ENCODE peak calls at places on chromosomes 12 and 14, in seven cellular contexts. U is ascending aorta, E is GM13977, D is lower leg skin, F is A549, O is astrocyte of the spinal cord, V is hepatocyte. B is an unnamed sample.

GRCh38 chr12:32366704-32367103 is 32.7 kb upstream of the FGD4 start:
- DNase-seq in U (no peak), E (no peak), D (no peak), F (no peak), O (no peak), V (no peak), B (no peak)

GRCh38 chr12:75048763-75049162 is 160.9 kb downstream of the KCNC2 start:
- DNase-seq in U (no peak), E (no peak), D (no peak), F (no peak), O (no peak), V (no peak), B (no peak)

GRCh38 chr12:41479431-41479830 is 291.3 kb downstream of the PDZRN4 start:
- DNase-seq in U (no peak), E (no peak), D (no peak), F (no peak), O (no peak), V (no peak), B (no peak)

GRCh38 chr12:1054103-1054838 is 63.2 kb downstream of the ERC1 start:
- DNase-seq in U (no peak), E (no peak), D (no peak), F (no peak), O (no peak), V (peak; percentile 9), B (no peak)

GRCh38 chr12:49370539-49370938 is 3.3 kb downstream of the SPATS2 start:
- DNase-seq in U (no peak), E (no peak), D (no peak), F (no peak), O (no peak), V (no peak), B (no peak)

GRCh38 chr12:52633383-52633782 is 15.0 kb upstream of the KRT73 start:
- DNase-seq in U (peak; percentile 52), E (no peak), D (no peak), F (no peak), O (no peak), V (no peak), B (peak; percentile 34)

GRCh38 chr14:105494606-105494929 is 3.5 kb downstream of the TEDC1 start:
- DNase-seq in U (no peak), E (no peak), D (no peak), F (no peak), O (no peak), V (no peak), B (no peak)

GRCh38 chr12:57632369-57632897 is 568 bp downstream of the B4GALNT1 start:
- DNase-seq in U (no peak), E (peak; percentile 38), D (no peak), F (peak; percentile 43), O (no peak), V (peak; percentile 7), B (peak; percentile 43)

GRCh38 chr12:55009171-55009570 is 10.6 kb upstream of the NEUROD4 start:
- DNase-seq in U (no peak), E (no peak), D (no peak), F (no peak), O (no peak), V (no peak), B (no peak)

GRCh38 chr12:11650279-11650696 is 814 bp downstream of the ETV6 start:
- DNase-seq in U (no peak), E (no peak), D (no peak), F (no peak), O (no peak), V (no peak), B (no peak)

GRCh38 chr12:8471093-8471492 is 15.3 kb downstream of the CLEC6A start:
- DNase-seq in U (no peak), E (no peak), D (no peak), F (no peak), O (no peak), V (no peak), B (no peak)

GRCh38 chr14:24437020-24437735 is 5.4 kb downstream of the SDR39U1 start:
- DNase-seq in U (no peak), E (peak; percentile 4), D (no peak), F (no peak), O (no peak), V (no peak), B (no peak)

GRCh38 chr14:21059842-21060589 is 2.4 kb downstream of the RNASE8 start:
- DNase-seq in U (no peak), E (no peak), D (no peak), F (no peak), O (no peak), V (no peak), B (no peak)

GRCh38 chr12:57216931-57217871 is 607 bp downstream of the NXPH4 start:
- DNase-seq in U (no peak), E (no peak), D (no peak), F (no peak), O (no peak), V (no peak), B (no peak)

GRCh38 chr12:40146800-40147797 is 41.2 kb upstream of the SLC2A13 start:
- DNase-seq in U (peak; percentile 77), E (no peak), D (no peak), F (no peak), O (no peak), V (no peak), B (peak; percentile 19)

GRCh38 chr12:121536058-121536928 is 44.5 kb downstream of the KDM2B start:
- DNase-seq in U (peak; percentile 92), E (peak; percentile 92), D (peak; percentile 71), F (peak; percentile 70), O (peak; percentile 81), V (peak; percentile 85), B (peak; percentile 90)

GRCh38 chr12:112823582-112824149 is 32.1 kb downstream of the RPH3A start:
- DNase-seq in U (no peak), E (no peak), D (no peak), F (peak; percentile 57), O (no peak), V (no peak), B (no peak)
- TF ChIP-seq CTCF in U (no peak), E (no peak), D (no peak), F (no peak), O (no peak), V (no peak), B (no peak)

GRCh38 chr14:91654836-91655235 is 77.0 kb downstream of the CATSPERB start:
- DNase-seq in U (no peak), E (no peak), D (no peak), F (no peak), O (no peak), V (no peak), B (no peak)

GRCh38 chr14:91647817-91648216 is 84.1 kb downstream of the CATSPERB start:
- DNase-seq in U (no peak), E (no peak), D (no peak), F (no peak), O (no peak), V (no peak), B (no peak)

DNA sequence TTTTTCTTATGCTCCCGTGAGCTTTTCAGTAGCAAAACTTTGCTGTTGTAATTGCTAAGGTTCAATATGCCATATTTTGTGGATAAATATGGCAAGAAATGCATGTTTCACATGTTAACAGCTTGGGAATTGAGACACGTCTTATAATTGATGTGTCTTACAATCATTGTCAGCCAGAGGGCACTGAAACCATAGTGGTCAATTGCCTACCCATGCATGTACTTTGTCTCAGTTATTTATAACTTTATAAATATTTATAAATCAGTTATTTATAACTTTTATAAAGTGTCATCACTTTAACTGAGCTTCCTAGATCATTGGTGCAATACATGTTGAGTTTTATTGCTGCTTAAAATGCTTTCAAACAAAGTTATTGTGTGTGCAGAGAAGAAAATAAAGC is 82.0 kb downstream of the CATSPERB start:
- DNase-seq in U (no peak), E (peak; percentile 58), D (peak; percentile 21), F (peak; percentile 55), O (peak; percentile 16), V (peak; percentile 35), B (peak; percentile 55)
- TF ChIP-seq CTCF in U (peak; percentile 70), E (peak; percentile 42), D (no peak), F (peak; percentile 81), O (peak; percentile 35), V (peak; percentile 67), B (peak; percentile 80)

GRCh38 chr12:114209852-114210251 is 196.1 kb downstream of the TBX5 start:
- DNase-seq in U (no peak), E (no peak), D (no peak), F (no peak), O (no peak), V (no peak), B (no peak)

GRCh38 chr12:114218136-114218535 is 187.8 kb downstream of the TBX5 start:
- DNase-seq in U (no peak), E (no peak), D (no peak), F (no peak), O (no peak), V (no peak), B (no peak)

GRCh38 chr12:114215766-114216165 is 190.2 kb downstream of the TBX5 start:
- DNase-seq in U (no peak), E (no peak), D (no peak), F (no peak), O (no peak), V (no peak), B (no peak)

GRCh38 chr12:114213055-114213561 is 192.8 kb downstream of the TBX5 start:
- DNase-seq in U (no peak), E (no peak), D (no peak), F (peak; percentile 17), O (no peak), V (no peak), B (no peak)
- TF ChIP-seq CTCF in U (no peak), E (no peak), D (no peak), F (no peak), O (no peak), V (peak; percentile 13), B (no peak)

GRCh38 chr12:106274012-106274411 is 26.2 kb upstream of the CKAP4 start:
- DNase-seq in U (no peak), E (no peak), D (no peak), F (no peak), O (no peak), V (no peak), B (no peak)
- TF ChIP-seq CTCF in U (no peak), E (no peak), D (no peak), F (no peak), O (no peak), V (no peak), B (no peak)

DNA sequence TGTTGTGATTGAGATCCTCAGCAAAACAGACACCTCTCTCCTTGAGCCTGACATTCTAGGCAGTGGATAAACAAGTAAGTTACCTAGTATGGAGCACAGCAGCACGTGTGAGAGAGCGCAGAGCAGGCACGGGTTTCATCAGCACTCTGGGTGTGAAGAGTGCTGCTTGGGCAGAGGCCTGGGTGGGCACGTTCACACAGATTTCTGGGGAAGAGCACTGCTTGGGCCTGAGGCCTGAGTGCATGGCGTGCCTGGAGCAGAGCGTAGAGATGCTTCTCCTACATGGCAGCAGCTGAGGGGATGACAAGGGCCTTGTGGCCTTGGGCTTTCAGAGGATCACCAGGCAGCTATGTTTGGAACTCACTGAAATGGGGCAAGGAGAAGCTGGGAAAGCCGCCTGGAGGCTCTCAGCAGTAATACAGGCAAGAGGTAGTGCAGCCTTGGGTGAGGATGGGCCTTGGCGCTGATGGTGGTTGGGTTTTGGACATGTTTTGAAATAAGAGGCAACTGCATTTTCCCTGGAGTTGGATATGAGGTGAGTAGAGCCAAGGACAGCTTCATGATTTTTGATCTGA is 17.6 kb downstream of the CKB start:
- DNase-seq in U (peak; percentile 50), E (peak; percentile 7), D (no peak), F (peak; percentile 21), O (no peak), V (no peak), B (no peak)
- TF ChIP-seq CTCF in U (no peak), E (no peak), D (no peak), F (no peak), O (no peak), V (no peak), B (no peak)

B was measured in activated CD8-positive, alpha-beta T cell treated with anti-CD3 and anti-CD28 coated beads for 36 hours.